ENCODE peak calls at places on chromosomes 4 and X, in four cellular contexts. One of them, this sample, is unnamed.

GRCh38 chrX:38882894-38883620 is 81.8 kb downstream of the MID1IP1 start:
- DNase-seq in endothelial cell of umbilical vein: peak
- DNase-seq in activated B cell treated with CpG ODN at 0.5 μM for 24 hours: no peak
- DNase-seq in AG09319: peak
- DNase-seq in this sample: peak

GRCh38 chr4:137387924-137388323 is 144.4 kb downstream of the PCDH18 start:
- DNase-seq in endothelial cell of umbilical vein: peak
- DNase-seq in activated B cell treated with CpG ODN at 0.5 μM for 24 hours: no peak
- DNase-seq in AG09319: no peak
- DNase-seq in this sample: no peak

GRCh38 chrX:115889121-115889890 is 281.2 kb upstream of the AGTR2 start:
- DNase-seq in endothelial cell of umbilical vein: no peak
- DNase-seq in activated B cell treated with CpG ODN at 0.5 μM for 24 hours: no peak
- DNase-seq in AG09319: no peak
- DNase-seq in this sample: no peak

GRCh38 chr4:80321776-80322175 is 13.8 kb upstream of the CFAP299 start:
- DNase-seq in endothelial cell of umbilical vein: no peak
- DNase-seq in activated B cell treated with CpG ODN at 0.5 μM for 24 hours: no peak
- DNase-seq in AG09319: no peak
- DNase-seq in this sample: no peak

GRCh38 chr4:108533876-108534275 is 86.5 kb upstream of the RPL34 start:
- DNase-seq in endothelial cell of umbilical vein: no peak
- DNase-seq in activated B cell treated with CpG ODN at 0.5 μM for 24 hours: no peak
- DNase-seq in AG09319: no peak
- DNase-seq in this sample: no peak

GRCh38 chr4:21901281-21901680 is 47.3 kb downstream of the KCNIP4 start:
- DNase-seq in endothelial cell of umbilical vein: no peak
- DNase-seq in activated B cell treated with CpG ODN at 0.5 μM for 24 hours: no peak
- DNase-seq in AG09319: no peak
- DNase-seq in this sample: no peak

GRCh38 chr4:53646792-53647191 is 55.5 kb upstream of the LNX1 start:
- DNase-seq in endothelial cell of umbilical vein: peak
- DNase-seq in activated B cell treated with CpG ODN at 0.5 μM for 24 hours: no peak
- DNase-seq in AG09319: no peak
- DNase-seq in this sample: no peak

GRCh38 chr4:77629885-77630284 is 24.3 kb downstream of the CXCL13 start:
- DNase-seq in endothelial cell of umbilical vein: no peak
- DNase-seq in activated B cell treated with CpG ODN at 0.5 μM for 24 hours: no peak
- DNase-seq in AG09319: no peak
- DNase-seq in this sample: no peak

GRCh38 chr4:55947254-55947882 is 1.4 kb upstream of the CEP135 start:
- DNase-seq in endothelial cell of umbilical vein: peak
- DNase-seq in activated B cell treated with CpG ODN at 0.5 μM for 24 hours: peak
- DNase-seq in AG09319: no peak
- DNase-seq in this sample: no peak

GRCh38 chr4:81304871-81305270 is 89.8 kb upstream of the PRKG2 start:
- DNase-seq in endothelial cell of umbilical vein: no peak
- DNase-seq in activated B cell treated with CpG ODN at 0.5 μM for 24 hours: no peak
- DNase-seq in AG09319: no peak
- DNase-seq in this sample: no peak

GRCh38 chr4:118964891-118965411 is 76.3 kb downstream of the SYNPO2 start:
- DNase-seq in endothelial cell of umbilical vein: no peak
- DNase-seq in activated B cell treated with CpG ODN at 0.5 μM for 24 hours: no peak
- DNase-seq in AG09319: no peak
- DNase-seq in this sample: no peak

GRCh38 chr4:76688737-76689078 is 209.2 kb downstream of the SOWAHB start:
- DNase-seq in endothelial cell of umbilical vein: no peak
- DNase-seq in activated B cell treated with CpG ODN at 0.5 μM for 24 hours: no peak
- DNase-seq in AG09319: no peak
- DNase-seq in this sample: no peak

GRCh38 chrX:14073561-14073960 is 43.9 kb upstream of the GEMIN8 start:
- DNase-seq in endothelial cell of umbilical vein: no peak
- DNase-seq in activated B cell treated with CpG ODN at 0.5 μM for 24 hours: no peak
- DNase-seq in AG09319: no peak
- DNase-seq in this sample: no peak

GRCh38 chr4:72330381-72330780 is 238.6 kb downstream of the ADAMTS3 start:
- DNase-seq in endothelial cell of umbilical vein: no peak
- DNase-seq in activated B cell treated with CpG ODN at 0.5 μM for 24 hours: no peak
- DNase-seq in AG09319: no peak
- DNase-seq in this sample: no peak

GRCh38 chr4:107050525-107051135 is 14.5 kb upstream of the DKK2 start:
- DNase-seq in endothelial cell of umbilical vein: peak
- DNase-seq in activated B cell treated with CpG ODN at 0.5 μM for 24 hours: no peak
- DNase-seq in AG09319: no peak
- DNase-seq in this sample: no peak

GRCh38 chr4:104896623-104897296 is 249.9 kb upstream of the TET2 start:
- DNase-seq in endothelial cell of umbilical vein: no peak
- DNase-seq in activated B cell treated with CpG ODN at 0.5 μM for 24 hours: no peak
- DNase-seq in AG09319: no peak
- DNase-seq in this sample: no peak

GRCh38 chrX:37685452-37686347 is at the start of gene XK:
- DNase-seq in endothelial cell of umbilical vein: peak
- DNase-seq in activated B cell treated with CpG ODN at 0.5 μM for 24 hours: peak
- DNase-seq in AG09319: no peak
- DNase-seq in this sample: no peak

GRCh38 chrX:148995661-148996060 is 495.2 kb downstream of the AFF2 start:
- DNase-seq in endothelial cell of umbilical vein: no peak
- DNase-seq in activated B cell treated with CpG ODN at 0.5 μM for 24 hours: no peak
- DNase-seq in AG09319: no peak
- DNase-seq in this sample: no peak

GRCh38 chr4:145047151-145047550 is 50.8 kb downstream of the ANAPC10 start:
- DNase-seq in endothelial cell of umbilical vein: no peak
- DNase-seq in activated B cell treated with CpG ODN at 0.5 μM for 24 hours: no peak
- DNase-seq in AG09319: no peak
- DNase-seq in this sample: no peak

GRCh38 chr4:174674305-174674840 is 152.1 kb upstream of the HPGD start:
- DNase-seq in endothelial cell of umbilical vein: no peak
- DNase-seq in activated B cell treated with CpG ODN at 0.5 μM for 24 hours: no peak
- DNase-seq in AG09319: no peak
- DNase-seq in this sample: no peak

GRCh38 chr4:136742330-136742729 is 790.0 kb downstream of the PCDH18 start:
- DNase-seq in endothelial cell of umbilical vein: no peak
- DNase-seq in activated B cell treated with CpG ODN at 0.5 μM for 24 hours: no peak
- DNase-seq in AG09319: no peak
- DNase-seq in this sample: no peak

GRCh38 chr4:20403317-20403716 is 151.6 kb downstream of the SLIT2 start:
- DNase-seq in endothelial cell of umbilical vein: no peak
- DNase-seq in activated B cell treated with CpG ODN at 0.5 μM for 24 hours: no peak
- DNase-seq in AG09319: no peak
- DNase-seq in this sample: no peak

GRCh38 chrX:136497556-136498048 is at the start of gene HTATSF1:
- DNase-seq in endothelial cell of umbilical vein: peak
- DNase-seq in activated B cell treated with CpG ODN at 0.5 μM for 24 hours: no peak
- DNase-seq in AG09319: no peak
- DNase-seq in this sample: no peak

GRCh38 chrX:19627081-19627480 is 111.8 kb upstream of the MAP3K15 start:
- DNase-seq in endothelial cell of umbilical vein: no peak
- DNase-seq in activated B cell treated with CpG ODN at 0.5 μM for 24 hours: no peak
- DNase-seq in AG09319: no peak
- DNase-seq in this sample: no peak

GRCh38 chr4:70676554-70677090 is 10.3 kb upstream of the JCHAIN start:
- DNase-seq in endothelial cell of umbilical vein: no peak
- DNase-seq in activated B cell treated with CpG ODN at 0.5 μM for 24 hours: no peak
- DNase-seq in AG09319: no peak
- DNase-seq in this sample: no peak

GRCh38 chr4:63563288-63564014 is 845.8 kb downstream of the TECRL start:
- DNase-seq in endothelial cell of umbilical vein: no peak
- DNase-seq in activated B cell treated with CpG ODN at 0.5 μM for 24 hours: no peak
- DNase-seq in AG09319: no peak
- DNase-seq in this sample: no peak
- TF ChIP-seq CTCF in endothelial cell of umbilical vein: no peak
- TF ChIP-seq CTCF in activated B cell treated with CpG ODN at 0.5 μM for 24 hours: no peak
- TF ChIP-seq CTCF in AG09319: no peak
- TF ChIP-seq CTCF in this sample: no peak

GRCh38 chrX:134758652-134759051 is 100.4 kb upstream of the PLAC1 start:
- DNase-seq in endothelial cell of umbilical vein: no peak
- DNase-seq in activated B cell treated with CpG ODN at 0.5 μM for 24 hours: no peak
- DNase-seq in AG09319: no peak
- DNase-seq in this sample: no peak

GRCh38 chrX:134752558-134752957 is 94.3 kb upstream of the PLAC1 start:
- DNase-seq in endothelial cell of umbilical vein: no peak
- DNase-seq in activated B cell treated with CpG ODN at 0.5 μM for 24 hours: no peak
- DNase-seq in AG09319: no peak
- DNase-seq in this sample: no peak

GRCh38 chrX:134749651-134750450 is 91.6 kb upstream of the PLAC1 start:
- DNase-seq in endothelial cell of umbilical vein: no peak
- DNase-seq in activated B cell treated with CpG ODN at 0.5 μM for 24 hours: no peak
- DNase-seq in AG09319: no peak
- DNase-seq in this sample: no peak

GRCh38 chrX:134753185-134754008 is 95.1 kb upstream of the PLAC1 start:
- DNase-seq in endothelial cell of umbilical vein: peak
- DNase-seq in activated B cell treated with CpG ODN at 0.5 μM for 24 hours: no peak
- DNase-seq in AG09319: peak
- DNase-seq in this sample: peak
- TF ChIP-seq CTCF in endothelial cell of umbilical vein: peak
- TF ChIP-seq CTCF in activated B cell treated with CpG ODN at 0.5 μM for 24 hours: no peak
- TF ChIP-seq CTCF in AG09319: peak
- TF ChIP-seq CTCF in this sample: no peak

GRCh38 chr4:152398060-152398459 is 137.8 kb downstream of the FBXW7 start:
- DNase-seq in endothelial cell of umbilical vein: no peak
- DNase-seq in activated B cell treated with CpG ODN at 0.5 μM for 24 hours: no peak
- DNase-seq in AG09319: no peak
- DNase-seq in this sample: no peak
- TF ChIP-seq CTCF in endothelial cell of umbilical vein: no peak
- TF ChIP-seq CTCF in activated B cell treated with CpG ODN at 0.5 μM for 24 hours: no peak
- TF ChIP-seq CTCF in AG09319: peak
- TF ChIP-seq CTCF in this sample: no peak

DNA sequence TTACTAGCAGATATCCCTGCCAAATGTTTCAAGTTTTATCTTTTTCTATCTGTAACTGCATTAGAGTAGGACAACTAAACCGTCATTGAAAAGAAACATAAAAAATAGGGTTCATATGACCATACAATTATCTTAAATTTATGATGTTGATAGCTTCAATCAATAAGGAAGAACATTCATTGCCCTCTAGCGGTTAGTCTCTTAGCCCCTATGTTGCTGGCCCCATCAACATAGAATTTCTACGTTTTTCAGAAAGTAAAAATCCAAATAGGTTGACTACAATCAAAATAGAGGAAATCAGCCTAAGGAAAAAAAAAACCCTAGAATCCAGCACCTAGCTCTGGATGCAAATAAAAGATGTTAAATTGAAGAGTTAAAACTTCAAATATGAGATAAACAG is 225.1 kb upstream of the ITM2A start:
- DNase-seq in endothelial cell of umbilical vein: no peak
- DNase-seq in activated B cell treated with CpG ODN at 0.5 μM for 24 hours: no peak
- DNase-seq in AG09319: no peak
- DNase-seq in this sample: no peak
- TF ChIP-seq CTCF in endothelial cell of umbilical vein: no peak
- TF ChIP-seq CTCF in activated B cell treated with CpG ODN at 0.5 μM for 24 hours: no peak
- TF ChIP-seq CTCF in AG09319: no peak
- TF ChIP-seq CTCF in this sample: no peak

DNA sequence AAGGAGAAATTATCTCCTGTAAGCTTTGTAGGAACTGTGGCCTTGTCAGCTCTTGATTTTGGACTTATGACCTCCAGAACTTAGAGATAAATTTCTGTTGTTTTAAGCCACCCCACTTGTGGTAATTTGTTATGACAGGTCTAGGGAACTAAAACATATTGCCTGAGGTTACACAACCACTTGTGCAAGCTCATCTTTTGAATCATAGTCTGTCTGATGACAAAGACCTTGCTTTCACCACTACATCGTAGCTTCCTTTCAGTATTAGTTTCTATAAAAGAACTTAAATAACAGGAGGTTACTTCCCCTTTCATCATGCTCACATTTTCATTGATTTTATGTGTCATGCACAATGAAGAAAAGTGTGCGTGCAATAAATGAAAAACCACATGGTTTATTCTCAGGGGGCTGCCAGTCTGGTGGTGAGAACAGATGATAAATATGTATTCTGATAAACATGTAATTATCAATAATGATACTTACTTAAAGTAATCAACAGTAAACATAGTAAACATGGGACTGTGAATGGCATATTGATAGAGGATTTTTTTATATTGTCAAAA is 690.0 kb upstream of the HS3ST1 start:
- DNase-seq in endothelial cell of umbilical vein: no peak
- DNase-seq in activated B cell treated with CpG ODN at 0.5 μM for 24 hours: no peak
- DNase-seq in AG09319: no peak
- DNase-seq in this sample: no peak
- TF ChIP-seq CTCF in endothelial cell of umbilical vein: no peak
- TF ChIP-seq CTCF in activated B cell treated with CpG ODN at 0.5 μM for 24 hours: no peak
- TF ChIP-seq CTCF in AG09319: no peak
- TF ChIP-seq CTCF in this sample: no peak

GRCh38 chr4:154344686-154345085 is 146.9 kb downstream of the DCHS2 start:
- DNase-seq in endothelial cell of umbilical vein: no peak
- DNase-seq in activated B cell treated with CpG ODN at 0.5 μM for 24 hours: no peak
- DNase-seq in AG09319: no peak
- DNase-seq in this sample: no peak
- TF ChIP-seq CTCF in endothelial cell of umbilical vein: no peak
- TF ChIP-seq CTCF in activated B cell treated with CpG ODN at 0.5 μM for 24 hours: no peak
- TF ChIP-seq CTCF in AG09319: no peak
- TF ChIP-seq CTCF in this sample: no peak

GRCh38 chrX:49175875-49176274 is 4.2 kb downstream of the PLP2 start:
- DNase-seq in endothelial cell of umbilical vein: no peak
- DNase-seq in activated B cell treated with CpG ODN at 0.5 μM for 24 hours: no peak
- DNase-seq in AG09319: no peak
- DNase-seq in this sample: no peak

GRCh38 chrX:49176421-49177326 is 5.0 kb downstream of the PLP2 start:
- DNase-seq in endothelial cell of umbilical vein: no peak
- DNase-seq in activated B cell treated with CpG ODN at 0.5 μM for 24 hours: no peak
- DNase-seq in AG09319: no peak
- DNase-seq in this sample: no peak

GRCh38 chrX:49177338-49177833 is 5.7 kb downstream of the PLP2 start:
- DNase-seq in endothelial cell of umbilical vein: no peak
- DNase-seq in activated B cell treated with CpG ODN at 0.5 μM for 24 hours: no peak
- DNase-seq in AG09319: no peak
- DNase-seq in this sample: no peak

GRCh38 chrX:49174723-49175122 is 3.0 kb downstream of the PLP2 start:
- DNase-seq in endothelial cell of umbilical vein: no peak
- DNase-seq in activated B cell treated with CpG ODN at 0.5 μM for 24 hours: no peak
- DNase-seq in AG09319: no peak
- DNase-seq in this sample: no peak

DNA sequence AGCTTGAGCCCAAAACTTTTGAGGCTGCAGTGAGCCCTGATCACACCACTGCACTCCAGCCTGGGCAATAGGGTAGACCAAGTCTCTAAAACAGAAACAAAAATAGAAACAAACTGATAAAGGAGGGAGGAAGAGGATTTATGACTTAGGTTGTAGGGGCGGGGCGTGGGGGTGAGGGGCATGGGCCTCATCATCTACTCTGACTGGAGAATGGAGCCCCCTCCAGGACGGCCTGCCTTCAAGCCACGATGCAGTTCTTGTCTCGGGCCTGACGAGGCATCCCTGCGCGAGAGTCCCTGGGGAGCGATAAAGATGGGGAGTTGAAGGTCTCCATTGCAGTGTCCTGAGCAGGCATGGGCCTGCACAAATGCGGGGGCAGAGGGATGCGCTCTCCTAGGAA is 3.7 kb downstream of the PLP2 start:
- DNase-seq in endothelial cell of umbilical vein: no peak
- DNase-seq in activated B cell treated with CpG ODN at 0.5 μM for 24 hours: no peak
- DNase-seq in AG09319: no peak
- DNase-seq in this sample: no peak
- TF ChIP-seq CTCF in endothelial cell of umbilical vein: no peak
- TF ChIP-seq CTCF in activated B cell treated with CpG ODN at 0.5 μM for 24 hours: no peak
- TF ChIP-seq CTCF in AG09319: no peak
- TF ChIP-seq CTCF in this sample: no peak